ENCODE peak calls at places on chromosome 2, in eight cellular contexts. B is HCT116, O is sigmoid colon, Y is prostate gland, C is endothelial cell of umbilical vein, S is esophagus muscularis mucosa, P is stomach, T is spleen. U is an unnamed sample.

GRCh38 chr2:112646102-112646719 is 472 bp downstream of the SLC20A1 start:
- DNase-seq in B (no peak), O (peak), Y (peak), C (peak), S (no peak), P (no peak), T (no peak), U (no peak)

GRCh38 chr2:54429055-54429454 is 27.1 kb upstream of the SPTBN1 start:
- DNase-seq in B (no peak), O (no peak), Y (no peak), C (peak), S (peak), P (no peak), T (no peak), U (no peak)

GRCh38 chr2:95022309-95023221 is 2.9 kb upstream of the MAL start:
- DNase-seq in B (peak), O (no peak), Y (peak), C (peak), S (no peak), P (peak), T (peak), U (peak)

GRCh38 chr2:88624477-88624876 is 2.8 kb downstream of the EIF2AK3 start:
- DNase-seq in B (no peak), O (no peak), Y (no peak), C (no peak), S (no peak), P (no peak), T (no peak), U (no peak)

GRCh38 chr2:119431155-119431975 is at the start of gene TMEM37:
- DNase-seq in B (peak), O (peak), Y (no peak), C (peak), S (no peak), P (peak), T (peak), U (no peak)

GRCh38 chr2:214135966-214136365 is 274.9 kb upstream of the VWC2L start:
- DNase-seq in B (no peak), O (no peak), Y (no peak), C (no peak), S (no peak), P (no peak), T (no peak), U (no peak)

GRCh38 chr2:203692039-203692710 is 14.3 kb upstream of the CD28 start:
- DNase-seq in B (no peak), O (no peak), Y (no peak), C (peak), S (no peak), P (no peak), T (no peak), U (no peak)

GRCh38 chr2:135820003-135820618 is 16.9 kb downstream of the LCT start:
- DNase-seq in B (no peak), O (no peak), Y (no peak), C (no peak), S (no peak), P (no peak), T (no peak), U (no peak)

DNA sequence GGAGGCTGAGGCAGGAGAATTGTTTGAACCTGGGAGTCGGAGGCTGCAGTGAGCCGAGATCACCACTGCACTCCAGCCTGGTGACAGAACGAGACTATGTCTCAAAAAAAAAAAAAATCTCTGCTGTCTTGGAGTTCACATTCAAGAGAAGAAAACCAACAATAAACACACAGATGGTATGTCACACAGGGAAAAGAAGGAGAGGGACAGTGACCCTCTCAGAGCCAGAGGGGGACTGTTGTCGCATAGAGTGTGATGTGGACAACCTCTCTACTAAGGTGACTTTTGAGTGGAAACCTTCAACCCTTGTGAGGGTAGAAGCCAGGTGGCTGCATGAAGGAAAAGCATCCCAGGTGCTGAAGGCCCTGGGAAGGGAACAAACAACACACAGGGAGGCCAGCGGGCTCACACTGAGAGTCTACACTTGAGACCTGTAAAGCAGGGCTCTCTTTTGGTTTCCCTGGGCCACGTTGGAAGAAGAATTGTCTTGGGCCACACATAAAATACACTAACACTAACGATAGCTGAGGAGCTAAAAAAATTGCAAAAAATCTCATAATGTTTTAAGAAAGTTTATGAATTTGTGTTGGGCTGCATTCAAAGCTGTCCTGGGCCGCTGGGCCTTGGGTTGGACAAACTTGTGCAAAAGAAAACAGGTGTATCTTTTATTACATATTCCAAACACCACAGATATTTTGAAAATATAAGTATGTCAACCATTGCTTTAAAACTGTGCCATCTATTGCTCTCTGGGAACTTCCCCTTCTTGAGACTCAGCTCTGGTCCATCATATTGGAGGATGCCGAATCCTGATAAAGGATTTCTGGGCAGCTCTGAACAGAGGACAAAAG is 136.0 kb downstream of the DDX1 start:
- DNase-seq in B (no peak), O (no peak), Y (no peak), C (no peak), S (no peak), P (no peak), T (no peak), U (no peak)
- TF ChIP-seq POLR2AphosphoS5 in B (no peak), O (no peak), Y (no peak), C (no peak), S (no peak), P (no peak), T (no peak), U (no peak)

GRCh38 chr2:164842624-164842966 is 972 bp upstream of the COBLL1 start:
- DNase-seq in B (no peak), O (no peak), Y (no peak), C (no peak), S (no peak), P (no peak), T (no peak), U (no peak)

GRCh38 chr2:164841719-164842623 is at the start of gene COBLL1:
- DNase-seq in B (peak), O (peak), Y (peak), C (peak), S (peak), P (peak), T (peak), U (peak)

GRCh38 chr2:164839914-164840457 is 1.6 kb downstream of the COBLL1 start:
- DNase-seq in B (no peak), O (no peak), Y (peak), C (peak), S (no peak), P (no peak), T (no peak), U (no peak)

GRCh38 chr2:164840458-164840929 is 1.1 kb downstream of the COBLL1 start:
- DNase-seq in B (no peak), O (peak), Y (peak), C (peak), S (no peak), P (peak), T (peak), U (peak)

GRCh38 chr2:164840930-164841718 is 499 bp downstream of the COBLL1 start:
- DNase-seq in B (peak), O (peak), Y (peak), C (peak), S (no peak), P (peak), T (peak), U (peak)
- TF ChIP-seq CTCF in B (peak), O (no peak), Y (no peak), C (no peak), S (peak), P (no peak), T (no peak), U (no peak)

GRCh38 chr2:202375611-202376408 is at the start of gene BMPR2:
- DNase-seq in B (peak), O (peak), Y (peak), C (peak), S (peak), P (peak), T (peak), U (peak)
- TF ChIP-seq POLR2A in B (peak), O (peak), Y (peak), C (peak), S (peak), P (peak), T (no peak), U (peak)

GRCh38 chr2:28401948-28402550 is 9.4 kb downstream of the FOSL2 start:
- DNase-seq in B (no peak), O (peak), Y (no peak), C (no peak), S (no peak), P (no peak), T (no peak), U (no peak)
- TF ChIP-seq POLR2AphosphoS5 in B (no peak), O (no peak), Y (no peak), C (no peak), S (peak), P (no peak), T (no peak), U (no peak)

GRCh38 chr2:226799976-226800940 is 638 bp upstream of the IRS1 start:
- DNase-seq in B (no peak), O (peak), Y (peak), C (no peak), S (no peak), P (peak), T (no peak), U (no peak)
- TF ChIP-seq CTCF in B (no peak), O (no peak), Y (peak), C (no peak), S (no peak), P (no peak), T (no peak), U (no peak)

GRCh38 chr2:152519581-152519952 is 184.6 kb downstream of the FMNL2 start:
- DNase-seq in B (no peak), O (no peak), Y (no peak), C (no peak), S (no peak), P (no peak), T (no peak), U (no peak)
- TF ChIP-seq POLR2A in B (no peak), O (no peak), Y (no peak), C (no peak), S (no peak), P (no peak), T (no peak), U (no peak)

DNA sequence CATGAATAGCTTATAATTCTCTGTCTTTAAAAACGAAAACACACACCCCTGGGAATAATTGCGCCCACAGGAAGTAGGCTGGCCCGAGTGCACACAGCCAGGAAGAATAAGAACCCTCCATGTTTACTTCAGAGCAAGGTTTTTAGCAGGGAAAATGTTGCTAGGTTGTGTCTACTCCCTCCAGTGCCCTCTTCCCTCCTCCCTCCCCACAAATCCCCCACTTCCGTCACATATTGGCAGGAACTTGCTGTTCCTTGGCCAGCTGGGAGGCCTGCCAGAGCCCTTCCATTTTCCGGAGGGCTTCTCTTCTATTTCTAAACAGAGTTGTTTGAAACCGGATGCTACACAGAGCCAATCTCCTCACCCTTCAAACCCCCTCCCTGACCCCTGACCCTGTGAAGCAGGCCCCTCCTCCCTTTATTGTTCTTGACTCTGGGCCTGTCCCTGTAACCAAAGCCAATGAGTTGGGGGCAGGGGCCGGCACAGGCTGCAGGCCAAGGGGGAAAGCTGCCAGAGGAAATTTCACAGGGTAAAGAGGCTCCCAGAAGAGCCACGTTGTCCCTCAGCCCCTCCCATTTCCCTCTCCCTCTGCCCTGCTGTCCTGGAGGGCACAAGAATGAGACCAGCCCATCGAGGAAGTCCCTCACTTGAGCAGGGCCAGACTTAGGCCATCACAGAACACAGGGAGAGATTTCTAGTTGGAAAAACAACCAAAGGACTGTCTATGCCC is 49.8 kb upstream of the LGALSL start:
- DNase-seq in B (no peak), O (peak), Y (peak), C (peak), S (peak), P (peak), T (peak), U (peak)
- TF ChIP-seq POLR2AphosphoS5 in B (no peak), O (peak), Y (peak), C (peak), S (peak), P (no peak), T (peak), U (peak)

GRCh38 chr2:173720310-173720709 is 244.9 kb downstream of the SP3 start:
- DNase-seq in B (no peak), O (no peak), Y (no peak), C (no peak), S (no peak), P (no peak), T (no peak), U (no peak)
- TF ChIP-seq CTCF in B (no peak), O (no peak), Y (no peak), C (no peak), S (no peak), P (no peak), T (no peak), U (no peak)

DNA sequence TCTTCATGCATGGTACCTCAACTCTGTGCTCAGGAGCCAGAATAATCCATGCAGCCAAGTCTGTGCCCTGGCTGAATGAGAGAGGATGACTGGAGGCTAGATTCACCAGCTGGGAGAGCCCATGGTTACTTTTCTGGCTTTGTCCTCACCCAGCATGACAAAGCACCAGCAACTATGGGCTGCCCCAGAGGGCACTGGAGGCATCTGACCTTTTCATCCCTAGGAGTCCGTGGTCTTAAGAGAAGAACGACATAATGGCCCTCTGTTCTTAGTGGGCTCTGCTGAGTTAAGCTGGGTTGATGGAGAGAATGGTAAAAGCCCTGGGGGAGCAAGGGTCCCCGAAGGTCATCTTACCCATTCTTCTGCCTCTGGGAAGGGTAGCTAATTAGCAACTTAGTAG is 54.6 kb upstream of the TNP1 start:
- DNase-seq in B (no peak), O (no peak), Y (no peak), C (no peak), S (no peak), P (no peak), T (no peak), U (no peak)
- TF ChIP-seq POLR2A in B (no peak), O (no peak), Y (no peak), C (no peak), S (no peak), P (no peak), T (no peak), U (no peak)